ENCODE peak calls at places on chromosomes 7 and 10, in six cellular contexts. G is CD4-positive, CD25-positive, alpha-beta regulatory T cell; F is DND-41; E is fibroblast of lung; U is tibial artery; O is foreskin keratinocyte. Q is an unnamed sample.

GRCh38 chr10:97234403-97234802 is 48.6 kb upstream of the SLIT1 start:
- DNase-seq in G (peak; percentile 56), F (no peak), O (no peak), E (peak; percentile 33), U (no peak), Q (peak; percentile 2)

GRCh38 chr7:131604841-131605279 is 48.4 kb upstream of the PODXL start:
- DNase-seq in E (peak; percentile 75), F (no peak), O (peak; percentile 67), G (no peak), U (no peak), Q (no peak)

GRCh38 chr10:11874568-11875182 is 51.5 kb downstream of the PROSER2 start:
- DNase-seq in G (peak; percentile 45), F (peak; percentile 89), E (peak; percentile 31), U (no peak), O (peak; percentile 75), Q (peak; percentile 54)

GRCh38 chr7:32670105-32670504 is 174.8 kb downstream of the AVL9 start:
- DNase-seq in G (no peak), O (no peak), E (peak; percentile 78), U (no peak), F (no peak), Q (no peak)

GRCh38 chr10:118007773-118008172 is 39.0 kb downstream of the RAB11FIP2 start:
- DNase-seq in E (no peak), O (no peak), G (no peak), U (no peak), F (no peak), Q (no peak)

GRCh38 chr10:87707254-87707653 is 47.6 kb downstream of the PAPSS2 start:
- DNase-seq in O (no peak), E (no peak), G (no peak), F (no peak), U (no peak), Q (no peak)

GRCh38 chr7:65927489-65928448 is 54.2 kb downstream of the GUSB start:
- DNase-seq in U (no peak), G (no peak), O (no peak), F (no peak), E (no peak), Q (no peak)

GRCh38 chr7:22555476-22555875 is 55.5 kb upstream of the STEAP1B start:
- DNase-seq in U (no peak), F (no peak), G (no peak), O (no peak), E (no peak), Q (no peak)

GRCh38 chr7:98946389-98946788 is 68.1 kb downstream of the TRRAP start:
- DNase-seq in G (no peak), U (no peak), F (no peak), O (no peak), E (no peak), Q (no peak)

GRCh38 chr7:135512135-135512887 is 2.4 kb upstream of the CNOT4 start:
- DNase-seq in F (peak; percentile 44), G (peak; percentile 84), O (peak; percentile 26), E (peak; percentile 49), U (no peak), Q (peak; percentile 64)

GRCh38 chr7:156131881-156132280 is 319.6 kb upstream of the SHH start:
- DNase-seq in F (no peak), O (no peak), U (no peak), E (no peak), G (no peak), Q (no peak)

GRCh38 chr7:2012981-2013380 is 219.8 kb downstream of the MAD1L1 start:
- DNase-seq in O (no peak), F (no peak), U (peak; percentile 25), G (no peak), E (peak; percentile 60), Q (no peak)

GRCh38 chr7:40058636-40059035 is 75.8 kb downstream of the MPLKIP start:
- DNase-seq in U (no peak), G (no peak), O (no peak), F (no peak), E (no peak), Q (no peak)

GRCh38 chr10:80515941-80516340 is 21.8 kb upstream of the SH2D4B start:
- DNase-seq in E (no peak), F (no peak), U (peak; percentile 53), O (no peak), G (no peak), Q (no peak)

GRCh38 chr7:25187932-25188331 is 40.4 kb downstream of the NPVF start:
- DNase-seq in U (no peak), O (no peak), F (no peak), E (no peak), G (no peak), Q (no peak)

GRCh38 chr10:541041-541440 is 148.4 kb downstream of the DIP2C start:
- DNase-seq in F (no peak), U (peak; percentile 45), G (no peak), O (no peak), E (no peak), Q (no peak)

GRCh38 chr10:112298581-112298980 is 15.4 kb downstream of the TECTB start:
- DNase-seq in G (no peak), F (no peak), O (no peak), U (no peak), E (no peak), Q (no peak)

GRCh38 chr7:2299131-2299829 is 15.0 kb downstream of the SNX8 start:
- DNase-seq in O (no peak), E (peak; percentile 88), U (no peak), G (peak; percentile 21), F (no peak), Q (no peak)

GRCh38 chr10:128498746-128499145 is 372.5 kb upstream of the MKI67 start:
- DNase-seq in F (no peak), O (no peak), U (no peak), E (no peak), G (no peak), Q (no peak)

DNA sequence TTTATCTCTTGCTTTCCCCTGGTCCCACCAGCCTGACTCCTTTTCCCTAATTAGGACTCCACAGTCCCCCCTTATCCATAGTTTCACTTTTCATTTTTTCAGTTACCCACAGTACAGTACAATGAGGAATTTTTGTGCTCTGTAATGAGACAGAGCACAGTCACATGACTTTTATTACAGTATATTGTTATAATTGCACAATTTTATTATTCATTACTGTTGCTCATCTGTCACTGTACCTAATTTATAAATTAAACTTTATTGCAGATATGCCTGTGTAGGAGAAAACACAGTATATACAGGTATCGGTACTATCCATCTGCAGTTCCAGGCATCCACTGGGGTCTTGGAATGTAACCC is 125.4 kb downstream of the KCNMA1 start:
- DNase-seq in O (no peak), F (no peak), E (no peak), U (no peak), G (no peak), Q (no peak)
- H3K4me1 ChIP-seq in O (peaks cover 13% of the 10 kb centered on the region), F (no peaks in the 10 kb centered on the region), E (peaks cover 25% of the 10 kb centered on the region), U (peaks cover 24% of the 10 kb centered on the region), G (no peaks in the 10 kb centered on the region), Q (no peaks in the 10 kb centered on the region)

GRCh38 chr10:101042667-101043355 is 11.8 kb downstream of the SFXN3 start:
- DNase-seq in F (peak; percentile 91), U (peak; percentile 99), E (peak; percentile 93), G (peak; percentile 90), O (peak; percentile 87), Q (peak; percentile 70)
- H3K27ac ChIP-seq in F (peak overlapping the region; percentile 88), U (peak overlapping the region; percentile 90), E (peak overlapping the region; percentile 88), G (peak overlapping the region; percentile 55), O (peak overlapping the region; percentile 73), Q (peak overlapping the region; percentile 68)

GRCh38 chr7:107692501-107692900 is 31.9 kb downstream of the SLC26A4 start:
- DNase-seq in F (no peak), E (peak; percentile 69), O (no peak), G (no peak), U (no peak), Q (no peak)
- H3K4me1 ChIP-seq in F (no peaks in the 10 kb centered on the region), E (peaks cover 16% of the 10 kb centered on the region), O (no peaks in the 10 kb centered on the region), G (no peaks in the 10 kb centered on the region), U (no peaks in the 10 kb centered on the region), Q (no peaks in the 10 kb centered on the region)

GRCh38 chr10:124629842-124630241 is 114.3 kb downstream of the FAM53B start:
- DNase-seq in E (no peak), O (no peak), F (no peak), U (no peak), G (no peak), Q (no peak)

GRCh38 chr10:124627851-124628675 is 116.1 kb downstream of the FAM53B start:
- DNase-seq in G (no peak), U (no peak), F (no peak), E (no peak), O (no peak), Q (no peak)

GRCh38 chr10:124626759-124627380 is 117.3 kb downstream of the FAM53B start:
- DNase-seq in O (peak; percentile 37), E (no peak), F (peak; percentile 97), U (no peak), G (peak; percentile 83), Q (peak; percentile 51)

GRCh38 chr10:124629410-124629809 is 114.8 kb downstream of the FAM53B start:
- DNase-seq in G (no peak), E (no peak), U (no peak), O (no peak), F (no peak), Q (no peak)

DNA sequence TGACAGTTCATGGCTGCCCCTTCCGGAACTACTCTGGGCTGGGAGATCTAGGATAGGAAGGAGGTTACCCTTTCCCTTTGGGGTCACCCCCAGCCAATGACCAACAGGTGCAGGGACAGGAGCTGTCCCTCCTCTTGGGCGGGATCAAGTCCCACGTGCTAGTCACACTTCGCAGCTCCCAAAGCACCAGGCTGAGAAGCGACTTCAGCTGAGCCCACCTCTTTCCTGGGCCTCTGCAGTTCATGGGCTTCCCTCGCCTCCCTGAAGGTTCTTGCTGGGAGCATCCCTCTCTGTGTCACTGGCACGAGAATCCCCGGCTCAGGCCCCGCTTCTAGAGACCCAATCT is 115.5 kb downstream of the FAM53B start:
- DNase-seq in G (no peak), O (no peak), F (no peak), E (no peak), U (no peak), Q (no peak)
- H3K27ac ChIP-seq in G (no peak overlapping the region), O (no peak overlapping the region), F (peak overlapping the region; percentile 95), E (no peak overlapping the region), U (peak overlapping the region; percentile 28), Q (no peak overlapping the region)

DNA sequence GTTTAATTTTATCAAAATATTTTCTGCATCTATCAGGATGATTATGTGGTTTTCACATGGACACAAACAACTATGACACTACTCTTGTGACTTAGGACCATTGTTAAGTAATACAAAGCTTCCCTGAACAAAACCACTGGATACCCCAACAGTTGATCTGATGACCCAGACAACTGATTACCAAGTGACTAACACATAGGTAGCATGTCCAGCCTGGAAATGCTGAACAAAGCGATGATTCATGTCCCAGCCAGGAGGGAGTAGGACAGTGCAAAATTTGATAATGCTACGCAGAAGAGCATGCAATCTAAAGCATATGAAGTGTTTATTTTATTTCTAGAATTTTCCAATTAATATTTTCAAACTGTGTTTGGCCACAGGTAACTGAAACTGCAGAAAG is 8.9 kb upstream of the PNLIP start:
- DNase-seq in E (no peak), O (no peak), F (no peak), U (no peak), G (no peak), Q (no peak)
- H3K4me1 ChIP-seq in E (no peaks in the 10 kb centered on the region), O (no peaks in the 10 kb centered on the region), F (no peaks in the 10 kb centered on the region), U (no peaks in the 10 kb centered on the region), G (no peaks in the 10 kb centered on the region), Q (no peaks in the 10 kb centered on the region)

Q was measured in CD4-positive, alpha-beta memory T cell.